ENCODE peak calls at places on chromosomes 6 and 20, in six cellular contexts. One of them, this sample, is unnamed.

GRCh38 chr6:50264995-50265571 is 215.4 kb upstream of the DEFB112 start:
- DNase-seq in GM23248: peak; percentile 1
- DNase-seq in AG08395: no peak
- DNase-seq in dorsolateral prefrontal cortex: no peak
- DNase-seq in upper lobe of left lung: no peak
- DNase-seq in amniotic epithelial cell: no peak
- DNase-seq in this sample: no peak

GRCh38 chr20:31569163-31570020 is 35.7 kb upstream of the ID1 start:
- DNase-seq in GM23248: peak; percentile 80
- DNase-seq in dorsolateral prefrontal cortex: no peak
- DNase-seq in upper lobe of left lung: peak; percentile 61
- DNase-seq in amniotic epithelial cell: peak; percentile 68
- DNase-seq in AG08395: peak; percentile 33
- DNase-seq in this sample: peak; percentile 68

GRCh38 chr6:12656841-12657435 is 59.6 kb upstream of the PHACTR1 start:
- DNase-seq in amniotic epithelial cell: no peak
- DNase-seq in GM23248: peak; percentile 29
- DNase-seq in upper lobe of left lung: no peak
- DNase-seq in AG08395: peak; percentile 20
- DNase-seq in dorsolateral prefrontal cortex: no peak
- DNase-seq in this sample: no peak

GRCh38 chr20:11168026-11168425 is 494.2 kb upstream of the JAG1 start:
- DNase-seq in AG08395: peak; percentile 29
- DNase-seq in amniotic epithelial cell: peak; percentile 35
- DNase-seq in GM23248: peak; percentile 60
- DNase-seq in upper lobe of left lung: no peak
- DNase-seq in dorsolateral prefrontal cortex: no peak
- DNase-seq in this sample: no peak

GRCh38 chr20:58139849-58140786 is 88.3 kb downstream of the ANKRD60 start:
- DNase-seq in amniotic epithelial cell: no peak
- DNase-seq in upper lobe of left lung: no peak
- DNase-seq in dorsolateral prefrontal cortex: no peak
- DNase-seq in GM23248: no peak
- DNase-seq in AG08395: no peak
- DNase-seq in this sample: no peak

GRCh38 chr20:53737404-53738038 is 143.9 kb upstream of the ZNF217 start:
- DNase-seq in AG08395: peak; percentile 31
- DNase-seq in upper lobe of left lung: no peak
- DNase-seq in amniotic epithelial cell: no peak
- DNase-seq in dorsolateral prefrontal cortex: no peak
- DNase-seq in GM23248: peak; percentile 50
- DNase-seq in this sample: no peak

GRCh38 chr6:124066995-124067552 is 263.4 kb downstream of the NKAIN2 start:
- DNase-seq in dorsolateral prefrontal cortex: no peak
- DNase-seq in AG08395: no peak
- DNase-seq in upper lobe of left lung: no peak
- DNase-seq in GM23248: no peak
- DNase-seq in amniotic epithelial cell: no peak
- DNase-seq in this sample: no peak

GRCh38 chr6:36514554-36515456 is 32.5 kb downstream of the STK38 start:
- DNase-seq in AG08395: no peak
- DNase-seq in amniotic epithelial cell: no peak
- DNase-seq in dorsolateral prefrontal cortex: no peak
- DNase-seq in upper lobe of left lung: no peak
- DNase-seq in GM23248: no peak
- DNase-seq in this sample: no peak

GRCh38 chr20:43379239-43379917 is 78.3 kb upstream of the SRSF6 start:
- DNase-seq in dorsolateral prefrontal cortex: no peak
- DNase-seq in upper lobe of left lung: no peak
- DNase-seq in amniotic epithelial cell: peak; percentile 4
- DNase-seq in GM23248: peak; percentile 98
- DNase-seq in AG08395: peak; percentile 97
- DNase-seq in this sample: no peak

This sample was measured in CD4-positive, alpha-beta T cell.